ENCODE peak calls at places on chromosome 15, in eight cellular contexts. C, B, A, E, P, U, F and G are unnamed samples.

GRCh38 chr15:25670025-25670554 is 193.0 kb downstream of the ATP10A start:
- DNase-seq in F (no peak), C (no peak), B (peak), P (peak), A (peak), U (no peak), E (peak), G (no peak)

GRCh38 chr15:31326729-31327673 is at the start of gene KLF13:
- DNase-seq in A (peak), U (no peak), P (peak), F (no peak), E (peak), C (no peak), B (peak), G (peak)

GRCh38 chr15:48388017-48388936 is 57.0 kb downstream of the DUT start:
- DNase-seq in F (no peak), U (no peak), B (no peak), C (no peak), E (no peak), A (no peak), P (peak), G (no peak)

GRCh38 chr15:36879568-36880225 is 220.7 kb downstream of the MEIS2 start:
- DNase-seq in B (no peak), F (no peak), A (no peak), P (no peak), E (no peak), U (no peak), C (no peak), G (no peak)

GRCh38 chr15:31901501-31901900 is 128.8 kb upstream of the CHRNA7 start:
- DNase-seq in P (no peak), C (no peak), E (no peak), F (no peak), B (no peak), A (no peak), U (no peak), G (no peak)

GRCh38 chr15:89754361-89755154 is 3.5 kb upstream of the MESP1 start:
- DNase-seq in E (no peak), A (peak), P (no peak), F (no peak), U (no peak), C (no peak), B (no peak), G (no peak)

GRCh38 chr15:32698773-32699390 is 18.9 kb upstream of the GREM1 start:
- DNase-seq in A (no peak), F (no peak), C (no peak), U (no peak), B (no peak), E (no peak), P (no peak), G (no peak)

GRCh38 chr15:68375716-68376220 is 56.2 kb downstream of the ITGA11 start:
- DNase-seq in A (no peak), F (no peak), E (no peak), C (no peak), B (no peak), U (no peak), P (no peak), G (no peak)

GRCh38 chr15:94671845-94672524 is 440.6 kb downstream of the MCTP2 start:
- DNase-seq in A (peak), F (no peak), C (peak), E (no peak), B (no peak), P (no peak), U (no peak), G (peak)

GRCh38 chr15:90086868-90087268 is 15.4 kb downstream of the IDH2 start:
- DNase-seq in F (no peak), U (peak), E (no peak), A (peak), C (no peak), B (peak), P (no peak), G (peak)

GRCh38 chr15:88894819-88895767 is at the start of gene HAPLN3:
- DNase-seq in A (peak), C (no peak), E (no peak), U (peak), P (no peak), F (no peak), B (peak), G (peak)

GRCh38 chr15:45112143-45112591 is 1.8 kb downstream of the DUOX2 start:
- DNase-seq in U (no peak), C (no peak), E (no peak), A (no peak), F (no peak), P (no peak), B (no peak), G (no peak)

GRCh38 chr15:74208901-74209559 is 6.4 kb upstream of the STRA6 start:
- DNase-seq in B (peak), F (no peak), C (no peak), E (no peak), U (no peak), P (no peak), A (no peak), G (no peak)

GRCh38 chr15:74210729-74211128 is 8.1 kb upstream of the STRA6 start:
- DNase-seq in A (no peak), B (no peak), C (no peak), U (no peak), P (no peak), E (no peak), F (no peak), G (no peak)

GRCh38 chr15:74209997-74210573 is 7.5 kb upstream of the STRA6 start:
- DNase-seq in U (no peak), B (no peak), E (no peak), P (no peak), F (no peak), A (no peak), C (no peak), G (peak)

GRCh38 chr15:74208496-74208895 is 5.9 kb upstream of the STRA6 start:
- DNase-seq in C (no peak), P (no peak), E (no peak), U (no peak), A (no peak), B (no peak), F (no peak), G (no peak)

DNA sequence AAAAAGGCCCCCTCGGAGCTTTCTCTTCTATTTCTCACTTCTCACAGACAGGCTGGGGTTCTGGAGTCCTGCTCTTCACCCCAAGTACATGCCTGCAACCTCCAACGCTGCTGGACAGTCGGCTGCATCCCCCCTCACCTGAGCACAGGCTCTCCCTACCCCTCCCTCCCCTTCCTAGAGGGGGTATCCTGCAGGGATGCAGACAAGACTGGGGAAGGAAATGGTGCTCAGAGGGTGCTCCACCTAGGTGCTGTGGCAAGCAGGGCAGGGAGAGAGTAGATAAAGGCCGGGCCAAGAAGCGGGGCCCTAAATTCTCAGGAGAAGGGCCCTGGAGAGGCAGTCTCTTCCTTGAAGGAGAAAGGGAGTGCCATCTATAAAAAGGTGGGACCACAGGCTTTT is 7.0 kb upstream of the STRA6 start:
- DNase-seq in E (no peak), A (no peak), U (no peak), F (no peak), C (no peak), B (no peak), P (no peak), G (no peak)
- H3K4me3 ChIP-seq in E (no peak), A (no peak), U (no peak), F (no peak), C (no peak), B (peak), P (no peak), G (no peak)

DNA sequence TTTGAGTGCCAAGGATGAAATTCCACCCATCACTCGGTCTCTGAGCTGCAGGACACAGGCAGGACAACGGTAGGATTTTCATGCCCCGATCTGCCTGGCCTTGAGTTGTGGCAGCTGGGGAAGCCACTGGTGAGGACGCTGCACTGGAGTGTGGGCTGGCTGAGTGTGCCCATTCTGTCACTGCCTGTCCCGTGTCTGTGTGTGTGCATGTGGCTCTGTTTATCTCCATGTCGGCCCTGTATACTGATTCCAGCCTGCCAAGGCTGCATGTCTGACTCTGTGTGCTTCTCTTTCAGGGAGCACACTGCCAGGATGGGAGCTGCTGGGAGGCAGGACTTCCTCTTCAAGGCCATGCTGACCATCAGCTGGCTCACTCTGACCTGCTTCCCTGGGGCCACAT is 94.4 kb downstream of the CEMIP start:
- DNase-seq in F (no peak), E (no peak), A (no peak), P (no peak), B (no peak), U (no peak), C (no peak), G (no peak)
- H3K4me3 ChIP-seq in F (no peak), E (no peak), A (no peak), P (no peak), B (no peak), U (no peak), C (no peak), G (no peak)

GRCh38 chr15:75195766-75196241 is 5.9 kb upstream of the C15orf39 start:
- DNase-seq in U (no peak), F (no peak), P (no peak), B (no peak), A (no peak), E (no peak), C (no peak), G (peak)
- H3K4me3 ChIP-seq in U (no peak), F (peak), P (no peak), B (no peak), A (no peak), E (no peak), C (no peak), G (no peak)

DNA sequence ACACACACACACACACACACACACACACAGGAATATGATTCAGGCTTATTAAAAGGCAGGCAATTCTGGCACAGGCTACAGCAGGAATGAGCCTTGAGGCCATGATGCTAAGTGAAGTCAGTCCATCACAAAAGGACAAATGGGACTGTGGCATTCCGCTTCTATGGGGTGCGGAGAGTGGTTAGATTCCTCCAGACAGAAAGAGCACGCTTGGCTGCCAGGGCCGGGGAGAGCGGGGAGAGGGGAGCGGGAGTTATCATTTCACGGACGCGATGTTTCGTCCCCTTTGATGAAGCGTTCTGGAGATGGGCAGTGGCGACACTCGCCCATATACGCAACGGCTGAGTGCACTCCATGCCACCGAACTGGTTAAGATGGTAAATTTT is 58.5 kb upstream of the FAM174B start:
- DNase-seq in U (no peak), C (no peak), A (peak), B (no peak), E (no peak), F (peak), P (peak), G (peak)
- H3K4me3 ChIP-seq in U (peak), C (peak), A (peak), B (peak), E (peak), F (peak), P (peak), G (peak)

GRCh38 chr15:77083381-77084160 is 12.7 kb upstream of the TSPAN3 start:
- DNase-seq in B (no peak), U (peak), A (peak), P (peak), C (no peak), F (peak), E (peak), G (peak)
- H3K4me3 ChIP-seq in B (no peak), U (no peak), A (peak), P (no peak), C (peak), F (peak), E (no peak), G (peak)

GRCh38 chr15:101242160-101242998 is 9.5 kb downstream of the CHSY1 start:
- DNase-seq in F (no peak), E (peak), A (no peak), B (no peak), P (no peak), U (peak), C (no peak), G (peak)

GRCh38 chr15:101244889-101245668 is 6.8 kb downstream of the CHSY1 start:
- DNase-seq in B (no peak), U (no peak), F (no peak), P (no peak), E (no peak), C (no peak), A (no peak), G (no peak)

GRCh38 chr15:101242999-101243336 is 8.9 kb downstream of the CHSY1 start:
- DNase-seq in B (no peak), C (no peak), F (no peak), A (no peak), E (no peak), P (no peak), U (no peak), G (no peak)

GRCh38 chr15:101244039-101244781 is 7.6 kb downstream of the CHSY1 start:
- DNase-seq in B (no peak), A (no peak), U (no peak), F (no peak), C (no peak), P (no peak), E (no peak), G (peak)

DNA sequence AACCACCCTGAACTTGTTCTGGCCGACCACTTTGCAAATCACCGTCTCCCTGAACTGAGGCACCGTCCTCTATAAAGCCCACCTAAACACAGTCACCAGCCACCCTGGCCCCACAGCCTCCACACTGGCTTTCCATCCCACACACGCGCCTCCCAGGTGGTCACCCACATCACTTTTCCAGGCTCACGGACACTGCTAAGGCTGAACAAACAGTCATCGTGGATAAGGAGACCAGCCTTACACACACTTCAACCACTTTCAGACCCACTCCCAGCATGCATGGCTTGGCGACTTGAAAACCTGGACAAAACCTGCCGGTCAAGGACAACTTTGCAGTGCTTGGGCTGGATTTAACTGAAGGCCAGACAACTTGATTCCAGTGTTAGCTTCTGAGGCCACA is 8.4 kb downstream of the CHSY1 start:
- DNase-seq in U (no peak), F (no peak), C (no peak), A (no peak), B (no peak), P (no peak), E (no peak), G (no peak)
- H3K4me3 ChIP-seq in U (no peak), F (no peak), C (no peak), A (no peak), B (no peak), P (no peak), E (no peak), G (no peak)

GRCh38 chr15:40357246-40357645 is 773 bp upstream of the DISP2 start:
- DNase-seq in U (no peak), P (no peak), B (no peak), C (no peak), A (no peak), F (no peak), E (no peak), G (no peak)

GRCh38 chr15:40355976-40356585 is 1.9 kb upstream of the DISP2 start:
- DNase-seq in E (no peak), F (no peak), P (no peak), A (no peak), C (no peak), U (no peak), B (no peak), G (no peak)

GRCh38 chr15:40360015-40360414 is 2.0 kb downstream of the DISP2 start:
- DNase-seq in B (no peak), C (no peak), F (no peak), P (no peak), U (no peak), A (no peak), E (no peak), G (no peak)

GRCh38 chr15:40358492-40359353 is 704 bp downstream of the DISP2 start:
- DNase-seq in B (peak), U (no peak), E (no peak), C (no peak), F (no peak), P (no peak), A (no peak), G (no peak)

GRCh38 chr15:40357723-40358491 is at the start of gene DISP2:
- DNase-seq in B (peak), A (peak), E (peak), P (peak), U (peak), C (no peak), F (peak), G (peak)
- H3K4me3 ChIP-seq in B (peak), A (peak), E (peak), P (peak), U (peak), C (peak), F (peak), G (peak)

GRCh38 chr15:56732135-56732880 is 1.0 kb downstream of the ZNF280D start:
- DNase-seq in P (no peak), U (no peak), C (no peak), E (no peak), B (no peak), F (no peak), A (peak), G (peak)
- H3K4me3 ChIP-seq in P (peak), U (peak), C (peak), E (peak), B (peak), F (peak), A (peak), G (peak)

GRCh38 chr15:80732818-80733217 is 37.7 kb downstream of the ABHD17C start:
- DNase-seq in C (no peak), E (no peak), A (no peak), P (no peak), F (no peak), B (peak), U (no peak), G (no peak)
- H3K4me3 ChIP-seq in C (no peak), E (no peak), A (no peak), P (no peak), F (no peak), B (no peak), U (no peak), G (no peak)

DNA sequence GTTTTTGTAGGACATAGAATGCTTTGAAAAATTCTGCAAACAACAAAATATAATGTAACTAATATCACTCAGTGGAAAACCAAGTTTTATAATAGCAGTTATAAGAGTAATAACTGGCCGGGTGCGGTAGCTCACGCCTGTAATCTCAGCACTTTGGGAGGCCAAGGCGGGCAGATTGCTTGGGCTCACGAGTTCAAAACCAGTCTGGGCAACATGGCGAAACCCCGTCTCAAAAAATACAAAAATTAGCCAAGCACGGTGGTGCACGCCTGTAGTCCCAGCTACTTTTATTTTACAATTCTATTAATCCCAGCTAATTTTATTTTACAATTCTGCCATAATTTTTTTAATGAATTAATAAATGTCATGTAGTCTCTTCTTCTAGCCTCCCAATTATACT is 2.3 kb downstream of the DENND4A start:
- DNase-seq in B (no peak), E (no peak), P (no peak), A (no peak), F (no peak), C (no peak), U (no peak), G (no peak)
- H3K4me3 ChIP-seq in B (no peak), E (no peak), P (no peak), A (no peak), F (no peak), C (no peak), U (no peak), G (no peak)